ENCODE peak calls at places on chromosomes 7 and 10, in five cellular contexts. Y is psoas muscle, Z is fibroblast of pulmonary artery, M is heart right ventricle, X is mucosa of descending colon. K is an unnamed sample.

GRCh38 chr7:134831862-134832261 is 52.4 kb downstream of the CALD1 start:
- DNase-seq in Y (peak; percentile 55), Z (no peak), M (peak; percentile 44), X (peak; percentile 29), K (no peak)

GRCh38 chr7:128394904-128395496 is 14.8 kb downstream of the IMPDH1 start:
- DNase-seq in Y (no peak), Z (no peak), M (no peak), X (no peak), K (no peak)

GRCh38 chr7:151272410-151272809 is 23.9 kb upstream of the SMARCD3 start:
- DNase-seq in Y (no peak), Z (peak; percentile 18), M (no peak), X (no peak), K (peak; percentile 31)

GRCh38 chr10:18918545-18918944 is 130.1 kb upstream of the MALRD1 start:
- DNase-seq in Y (no peak), Z (peak; percentile 54), M (no peak), X (no peak), K (peak; percentile 88)

GRCh38 chr10:19767876-19768275 is 48.4 kb upstream of the PLXDC2 start:
- DNase-seq in Y (no peak), Z (no peak), M (no peak), X (no peak), K (no peak)

GRCh38 chr10:62818426-62819011 is 2.4 kb upstream of the EGR2 start:
- DNase-seq in Y (peak; percentile 56), Z (peak; percentile 26), M (peak; percentile 28), X (peak; percentile 22), K (no peak)

GRCh38 chr7:132836746-132837145 is 245.1 kb downstream of the CHCHD3 start:
- DNase-seq in Y (no peak), Z (peak; percentile 4), M (no peak), X (no peak), K (peak; percentile 16)

GRCh38 chr7:98777051-98777450 is 92.8 kb downstream of the TMEM130 start:
- DNase-seq in Y (no peak), Z (no peak), M (no peak), X (no peak), K (no peak)

GRCh38 chr7:128408709-128409434 is 910 bp downstream of the IMPDH1 start:
- DNase-seq in Y (no peak), Z (no peak), M (no peak), X (peak; percentile 20), K (peak; percentile 22)

GRCh38 chr7:32163911-32164310 is 93.7 kb upstream of the PDE1C start:
- DNase-seq in Y (no peak), Z (no peak), M (no peak), X (no peak), K (peak; percentile 82)

GRCh38 chr10:7527468-7527867 is 116.6 kb upstream of the SFMBT2 start:
- DNase-seq in Y (no peak), Z (no peak), M (no peak), X (no peak), K (no peak)

GRCh38 chr7:140229591-140230516 is 53.1 kb upstream of the KDM7A start:
- DNase-seq in Y (no peak), Z (no peak), M (no peak), X (peak; percentile 92), K (no peak)

GRCh38 chr7:116578526-116578925 is 53.7 kb downstream of the CAV1 start:
- DNase-seq in Y (no peak), Z (peak; percentile 40), M (no peak), X (no peak), K (no peak)

GRCh38 chr7:1758417-1758858 is 88.4 kb downstream of the ELFN1 start:
- DNase-seq in Y (peak; percentile 76), Z (peak; percentile 35), M (peak; percentile 46), X (no peak), K (peak; percentile 35)

GRCh38 chr7:17304926-17305325 is 6.5 kb downstream of the AHR start:
- DNase-seq in Y (no peak), Z (peak; percentile 86), M (no peak), X (no peak), K (peak; percentile 83)
- H3K4me3 ChIP-seq in Y (no peak overlapping the region), Z (peak overlapping the region; percentile 21), M (peak overlapping the region; percentile 23), X (no peak overlapping the region), K (no peak overlapping the region)

DNA sequence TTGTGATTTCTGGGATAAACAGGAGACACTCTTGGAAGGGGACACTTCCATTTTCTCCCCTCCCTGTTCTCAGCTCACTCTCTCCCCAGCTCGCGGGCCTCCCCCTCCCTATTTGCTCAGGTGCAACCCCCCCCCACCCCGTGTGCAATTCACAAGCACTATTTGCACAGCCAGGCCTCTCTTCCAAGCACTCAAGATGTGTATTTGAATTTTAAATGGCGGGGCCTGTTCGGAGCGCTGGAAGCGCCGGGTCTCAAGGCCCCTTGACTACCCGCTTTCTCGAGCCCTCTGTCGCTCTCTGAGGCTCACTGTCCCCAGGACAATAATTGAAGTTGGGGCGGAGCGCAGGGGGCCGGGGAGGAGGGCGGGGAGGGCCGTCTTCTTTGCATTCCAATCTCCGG is 7.8 kb downstream of the SHH start:
- DNase-seq in Y (no peak), Z (no peak), M (no peak), X (peak; percentile 22), K (no peak)
- H3K4me3 ChIP-seq in Y (peak overlapping the region; percentile 58), Z (peak overlapping the region; percentile 47), M (peak overlapping the region; percentile 33), X (no peak overlapping the region), K (no peak overlapping the region)

GRCh38 chr7:16986775-16987174 is 105.0 kb upstream of the AGR3 start:
- DNase-seq in Y (no peak), Z (no peak), M (no peak), X (no peak), K (no peak)

GRCh38 chr7:16993543-16993942 is 111.8 kb upstream of the AGR3 start:
- DNase-seq in Y (no peak), Z (no peak), M (no peak), X (no peak), K (no peak)

GRCh38 chr7:16985621-16986020 is 103.8 kb upstream of the AGR3 start:
- DNase-seq in Y (no peak), Z (no peak), M (no peak), X (no peak), K (no peak)

GRCh38 chr7:16991551-16991950 is 109.8 kb upstream of the AGR3 start:
- DNase-seq in Y (no peak), Z (no peak), M (no peak), X (no peak), K (no peak)

DNA sequence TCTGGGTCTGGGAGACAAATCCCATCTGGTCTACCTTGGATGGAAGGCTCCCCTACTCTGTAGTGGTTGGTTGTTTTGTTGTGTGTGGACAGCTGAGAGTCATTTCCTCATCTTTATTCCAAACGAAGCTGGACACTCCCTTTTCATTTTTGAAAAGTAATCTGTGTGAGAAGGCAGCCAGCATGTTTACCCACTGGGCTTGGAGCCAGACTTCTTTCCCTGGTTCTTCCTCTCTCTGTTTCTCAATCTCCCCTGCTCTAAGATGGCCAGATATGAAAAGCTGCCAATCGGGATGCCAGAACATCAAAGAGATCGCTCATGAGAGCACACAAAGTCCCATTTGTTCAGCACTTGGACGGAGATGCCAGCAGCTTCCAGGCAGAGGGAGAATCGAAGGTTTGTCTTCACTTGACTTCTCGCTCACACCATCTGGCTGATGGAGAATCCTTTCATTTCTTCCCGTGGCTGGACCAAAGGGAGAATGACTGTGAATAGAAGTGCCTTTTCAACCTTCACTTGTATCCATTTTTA is 108.2 kb upstream of the AGR3 start:
- DNase-seq in Y (peak; percentile 57), Z (peak; percentile 98), M (peak; percentile 55), X (peak; percentile 87), K (peak; percentile 89)
- H3K4me3 ChIP-seq in Y (no peak overlapping the region), Z (peak overlapping the region; percentile 39), M (peak overlapping the region; percentile 36), X (no peak overlapping the region), K (peak overlapping the region; percentile 46)

DNA sequence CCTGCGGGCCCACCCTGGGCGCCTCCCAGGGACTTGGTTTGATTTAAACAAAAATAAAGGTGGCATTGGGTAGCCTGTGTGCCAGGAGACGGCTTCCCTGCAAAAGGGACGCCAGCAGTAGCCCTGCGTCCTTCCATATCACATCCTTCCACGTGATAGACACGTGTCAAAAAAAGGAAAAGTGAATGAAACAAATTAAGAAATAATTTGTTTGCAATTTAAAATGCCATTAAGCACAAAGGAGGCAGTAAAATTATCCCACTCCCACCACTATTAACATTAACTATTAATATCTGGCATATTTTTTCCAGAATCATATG is 7.6 kb downstream of the TACR2 start:
- DNase-seq in Y (no peak), Z (no peak), M (no peak), X (no peak), K (no peak)
- H3K4me3 ChIP-seq in Y (peak overlapping the region; percentile 58), Z (peak overlapping the region; percentile 36), M (peak overlapping the region; percentile 51), X (no peak overlapping the region), K (peak overlapping the region; percentile 58)

DNA sequence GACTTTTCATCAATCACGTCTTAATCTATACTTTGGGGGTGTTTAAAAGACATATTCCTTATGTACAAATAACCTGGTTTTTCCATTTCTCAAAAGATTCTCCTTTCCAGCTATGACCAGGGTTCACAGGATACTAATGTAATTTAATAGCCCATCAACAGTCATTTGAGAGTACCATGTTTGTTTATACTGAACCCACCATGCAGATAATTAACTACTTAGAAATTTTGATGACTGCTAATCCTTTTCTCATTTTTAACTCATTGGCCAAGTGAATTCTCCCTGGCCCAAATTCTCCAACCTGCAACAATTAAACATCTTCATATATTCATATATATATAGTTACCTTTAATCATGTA is 28.8 kb upstream of the KMT2E start:
- DNase-seq in Y (no peak), Z (no peak), M (no peak), X (no peak), K (no peak)
- H3K4me3 ChIP-seq in Y (peak overlapping the region; percentile 69), Z (no peak overlapping the region), M (no peak overlapping the region), X (no peak overlapping the region), K (no peak overlapping the region)

GRCh38 chr10:21509391-21510217 is 15.9 kb downstream of the SKIDA1 start:
- DNase-seq in Y (no peak), Z (no peak), M (no peak), X (no peak), K (no peak)
- H3K4me3 ChIP-seq in Y (peak overlapping the region; percentile 62), Z (peak overlapping the region; percentile 22), M (peak overlapping the region; percentile 56), X (no peak overlapping the region), K (peak overlapping the region; percentile 22)

K was measured in fibroblast of the aortic adventitia.